ENCODE peak calls at places on chromosome 5, in seven cellular contexts. E is PC-3; Y is cardiac muscle cell; B is cardiac fibroblast; P is ascending aorta; N is CD8-positive, alpha-beta T cell; S is epithelial cell of esophagus. K is an unnamed sample.

GRCh38 chr5:149381986-149382338 is 2.9 kb upstream of the IL17B start:
- DNase-seq in E (peak), Y (peak), B (peak), P (peak), N (peak), S (peak), K (peak)

GRCh38 chr5:140253985-140254384 is 48.9 kb downstream of the PFDN1 start:
- DNase-seq in E (peak), Y (no peak), B (peak), P (no peak), N (no peak), S (peak), K (peak)

GRCh38 chr5:61673007-61673735 is 341.1 kb downstream of the ZSWIM6 start:
- DNase-seq in E (peak), Y (no peak), B (peak), P (no peak), N (no peak), S (peak), K (peak)

GRCh38 chr5:72224946-72225427 is 95.1 kb downstream of the MRPS27 start:
- DNase-seq in E (no peak), Y (no peak), B (no peak), P (no peak), N (no peak), S (no peak), K (no peak)

GRCh38 chr5:91158011-91158410 is 225.1 kb downstream of the ARRDC3 start:
- DNase-seq in E (no peak), Y (no peak), B (no peak), P (no peak), N (no peak), S (no peak), K (no peak)

GRCh38 chr5:17157916-17158529 is 59.4 kb upstream of the BASP1 start:
- DNase-seq in E (peak), Y (no peak), B (peak), P (no peak), N (no peak), S (peak), K (peak)

GRCh38 chr5:132017738-132018625 is 6.5 kb upstream of the ACSL6 start:
- DNase-seq in E (no peak), Y (no peak), B (no peak), P (peak), N (no peak), S (no peak), K (no peak)

GRCh38 chr5:32790411-32790951 is 79.4 kb downstream of the NPR3 start:
- DNase-seq in E (no peak), Y (no peak), B (peak), P (no peak), N (no peak), S (peak), K (peak)

GRCh38 chr5:127940854-127941253 is 142.7 kb upstream of the SLC12A2 start:
- DNase-seq in E (no peak), Y (no peak), B (no peak), P (no peak), N (no peak), S (no peak), K (no peak)

GRCh38 chr5:95848701-95849100 is 26.2 kb upstream of the GLRX start:
- DNase-seq in E (no peak), Y (no peak), B (peak), P (peak), N (no peak), S (no peak), K (no peak)

GRCh38 chr5:178240772-178241171 is 8.2 kb upstream of the PHYKPL start:
- DNase-seq in E (no peak), Y (no peak), B (no peak), P (no peak), N (no peak), S (no peak), K (no peak)

GRCh38 chr5:173917788-173918786 is 29.9 kb downstream of the CPEB4 start:
- DNase-seq in E (peak), Y (peak), B (peak), P (no peak), N (peak), S (peak), K (peak)

GRCh38 chr5:134813407-134813806 is 32.4 kb upstream of the C5orf24 start:
- DNase-seq in E (no peak), Y (no peak), B (no peak), P (no peak), N (no peak), S (no peak), K (no peak)

GRCh38 chr5:132476853-132477729 is 13.5 kb downstream of the IRF1 start:
- DNase-seq in E (no peak), Y (no peak), B (no peak), P (no peak), N (no peak), S (no peak), K (no peak)

GRCh38 chr5:180785794-180786221 is 16.8 kb downstream of the MGAT1 start:
- DNase-seq in E (peak), Y (peak), B (peak), P (no peak), N (no peak), S (peak), K (peak)

GRCh38 chr5:149229298-149229937 is 42.2 kb upstream of the AFAP1L1 start:
- DNase-seq in E (no peak), Y (no peak), B (no peak), P (no peak), N (no peak), S (no peak), K (no peak)

GRCh38 chr5:138438724-138439536 is at the start of gene REEP2:
- DNase-seq in E (peak), Y (peak), B (peak), P (peak), N (peak), S (peak), K (peak)

GRCh38 chr5:68159251-68159951 is 56.2 kb upstream of the PIK3R1 start:
- DNase-seq in E (no peak), Y (no peak), B (no peak), P (no peak), N (no peak), S (no peak), K (no peak)

GRCh38 chr5:126234563-126235195 is 188.5 kb upstream of the GRAMD2B start:
- DNase-seq in E (peak), Y (peak), B (peak), P (no peak), N (no peak), S (peak), K (peak)

GRCh38 chr5:31992377-31992776 is 181.7 kb downstream of the GOLPH3 start:
- DNase-seq in E (no peak), Y (no peak), B (no peak), P (no peak), N (no peak), S (no peak), K (no peak)

GRCh38 chr5:59274130-59274529 is 619.4 kb downstream of the PDE4D start:
- DNase-seq in E (no peak), Y (no peak), B (no peak), P (no peak), N (no peak), S (no peak), K (no peak)

GRCh38 chr5:44935262-44935661 is 126.5 kb downstream of the MRPS30 start:
- DNase-seq in E (peak), Y (peak), B (no peak), P (no peak), N (no peak), S (peak), K (no peak)

GRCh38 chr5:10705736-10706135 is 55.3 kb downstream of the DAP start:
- DNase-seq in E (peak), Y (no peak), B (no peak), P (no peak), N (no peak), S (peak), K (no peak)

GRCh38 chr5:17189381-17190036 is 27.9 kb upstream of the BASP1 start:
- DNase-seq in E (peak), Y (peak), B (peak), P (peak), N (peak), S (peak), K (peak)

GRCh38 chr5:103472820-103473219 is 89.8 kb downstream of the NUDT12 start:
- DNase-seq in E (peak), Y (no peak), B (peak), P (no peak), N (no peak), S (peak), K (peak)

GRCh38 chr5:88677943-88678779 is 204.8 kb downstream of the MEF2C start:
- DNase-seq in E (no peak), Y (no peak), B (no peak), P (no peak), N (no peak), S (no peak), K (no peak)

DNA sequence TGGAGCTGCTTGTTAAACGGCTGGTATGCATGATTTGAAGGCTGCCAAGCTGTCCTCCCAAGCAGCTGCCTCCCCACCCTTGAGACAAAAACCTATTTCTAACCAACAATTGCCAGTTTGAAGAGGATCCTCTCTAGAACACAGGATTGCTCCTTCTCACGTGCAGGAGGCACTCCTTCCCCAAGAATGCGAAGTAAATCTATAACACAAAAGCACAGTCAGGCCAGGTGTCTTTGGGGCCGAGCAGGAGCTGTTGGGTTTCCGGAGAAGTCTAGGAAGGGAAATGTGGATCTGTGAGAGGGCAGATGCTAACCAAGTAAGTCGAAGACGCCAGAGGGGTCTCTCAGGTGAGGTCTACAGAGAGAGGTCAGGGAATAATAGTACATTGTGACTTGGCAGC is 35.4 kb upstream of the GNPDA1 start:
- DNase-seq in E (no peak), Y (no peak), B (no peak), P (no peak), N (no peak), S (no peak), K (no peak)
- TF ChIP-seq CTCF in E (no peak), Y (no peak), B (no peak), P (no peak), N (no peak), S (peak), K (no peak)

GRCh38 chr5:73436535-73437125 is 11.9 kb downstream of the FOXD1 start:
- DNase-seq in E (no peak), Y (no peak), B (no peak), P (no peak), N (no peak), S (no peak), K (no peak)
- H3K4me3 ChIP-seq in E (peak), Y (peak), B (no peak), P (peak), N (no peak), S (peak), K (no peak)

GRCh38 chr5:69492391-69493234 is at the start of gene OCLN:
- DNase-seq in E (peak), Y (peak), B (no peak), P (peak), N (no peak), S (peak), K (no peak)
- TF ChIP-seq CTCF in E (no peak), Y (no peak), B (no peak), P (no peak), N (no peak), S (peak), K (no peak)

GRCh38 chr5:120695368-120695880 is 231.3 kb downstream of the PRR16 start:
- DNase-seq in E (no peak), Y (no peak), B (no peak), P (no peak), N (no peak), S (no peak), K (no peak)
- H3K4me3 ChIP-seq in E (no peak), Y (no peak), B (no peak), P (no peak), N (no peak), S (no peak), K (no peak)

GRCh38 chr5:159459132-159459627 is 128.9 kb upstream of the IL12B start:
- DNase-seq in E (no peak), Y (no peak), B (no peak), P (no peak), N (no peak), S (no peak), K (no peak)

GRCh38 chr5:159465604-159466003 is 135.3 kb upstream of the IL12B start:
- DNase-seq in E (no peak), Y (no peak), B (no peak), P (no peak), N (no peak), S (no peak), K (no peak)

GRCh38 chr5:159467666-159468065 is 137.4 kb upstream of the IL12B start:
- DNase-seq in E (no peak), Y (no peak), B (no peak), P (no peak), N (no peak), S (no peak), K (no peak)

GRCh38 chr5:159459951-159460538 is 129.8 kb upstream of the IL12B start:
- DNase-seq in E (peak), Y (no peak), B (peak), P (no peak), N (no peak), S (peak), K (no peak)

GRCh38 chr5:159463590-159464321 is 133.5 kb upstream of the IL12B start:
- DNase-seq in E (peak), Y (no peak), B (peak), P (no peak), N (no peak), S (peak), K (peak)
- TF ChIP-seq CTCF in E (no peak), Y (no peak), B (no peak), P (no peak), N (no peak), S (no peak), K (no peak)

DNA sequence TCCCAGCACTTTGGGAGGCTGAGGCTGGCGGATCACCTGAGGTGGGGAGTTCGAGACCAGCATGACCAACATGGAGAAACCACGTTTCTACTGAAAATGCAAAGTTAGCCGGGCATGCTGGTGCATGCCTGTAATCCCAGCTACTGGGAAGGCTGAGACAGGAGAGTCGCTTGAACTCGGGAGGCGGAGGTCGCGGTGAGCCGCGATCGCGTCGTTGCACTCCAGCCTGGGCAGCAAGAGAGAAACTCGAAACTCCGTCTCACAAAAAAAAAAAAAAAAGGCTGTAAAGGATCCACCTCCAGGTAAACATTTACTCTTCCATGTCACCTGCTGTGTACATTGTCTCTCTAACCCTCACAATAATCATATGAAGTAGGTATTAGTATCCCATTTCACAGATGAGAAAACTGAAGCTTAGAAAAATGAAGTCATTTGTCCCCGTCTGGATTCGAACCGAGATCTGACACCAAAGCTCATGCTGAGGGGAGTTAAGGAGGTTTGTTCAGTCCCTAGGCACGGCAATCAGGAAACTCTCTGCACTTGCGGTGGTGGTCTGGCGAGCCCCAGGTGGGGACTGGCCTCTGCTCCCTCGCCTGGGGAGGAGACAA is 494 bp upstream of the DOCK2 start:
- DNase-seq in E (no peak), Y (no peak), B (no peak), P (no peak), N (no peak), S (no peak), K (no peak)
- H3K4me3 ChIP-seq in E (no peak), Y (no peak), B (peak), P (peak), N (peak), S (no peak), K (peak)

DNA sequence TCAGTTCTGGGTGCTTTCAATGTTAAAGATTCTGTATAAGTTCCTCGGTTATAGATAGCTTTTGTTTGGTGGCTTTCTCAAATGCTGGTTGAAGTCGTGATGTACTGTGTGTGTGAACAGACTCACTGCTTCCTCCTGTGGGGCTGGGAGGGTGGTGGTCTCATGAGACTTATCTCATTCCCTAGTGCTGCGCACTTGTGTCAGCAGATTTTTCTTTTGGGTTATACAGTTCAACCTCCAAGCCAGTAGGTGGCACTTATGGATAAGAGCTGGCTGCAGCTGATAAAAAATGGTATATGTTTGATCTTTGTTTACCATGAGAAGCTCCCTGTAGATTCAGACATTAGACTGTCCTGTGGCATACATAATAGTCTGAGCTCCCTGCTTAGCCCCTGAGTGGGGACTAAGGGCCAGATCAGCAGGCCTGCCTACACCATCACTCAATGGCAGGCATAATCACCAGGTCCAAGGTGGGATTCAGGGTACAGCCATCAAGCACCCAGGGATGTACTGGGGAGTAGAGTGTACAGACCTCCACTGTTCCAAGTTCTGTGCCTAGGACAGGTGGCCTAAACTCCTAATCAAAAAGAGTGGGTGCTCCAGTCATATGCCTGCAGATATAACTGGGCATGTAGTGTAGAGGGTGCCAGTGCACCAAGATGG is 174.2 kb downstream of the OXCT1 start:
- DNase-seq in E (peak), Y (no peak), B (peak), P (no peak), N (no peak), S (no peak), K (no peak)
- TF ChIP-seq CTCF in E (peak), Y (peak), B (peak), P (no peak), N (no peak), S (peak), K (peak)

DNA sequence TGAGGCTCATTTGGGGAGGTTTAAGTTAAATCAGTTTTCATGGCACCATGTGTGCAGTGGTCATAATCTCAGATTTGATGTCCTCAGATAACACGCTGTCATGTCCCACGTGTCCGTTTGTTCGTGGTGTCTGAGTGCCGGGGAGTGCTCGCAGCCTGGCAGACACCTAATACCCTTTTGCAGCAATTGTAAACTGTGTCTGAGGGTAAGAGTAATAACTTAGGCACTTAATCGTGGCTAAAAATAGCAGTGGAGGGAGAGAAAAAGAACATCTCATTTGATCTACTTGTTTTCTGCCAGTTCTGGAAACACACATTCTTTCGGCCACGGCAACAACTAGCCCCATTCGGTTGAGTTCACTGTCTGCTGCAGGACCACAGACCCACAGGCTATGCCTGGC is 16.4 kb downstream of the ADCY2 start:
- DNase-seq in E (no peak), Y (no peak), B (no peak), P (no peak), N (no peak), S (no peak), K (no peak)
- H3K4me3 ChIP-seq in E (no peak), Y (no peak), B (no peak), P (no peak), N (no peak), S (no peak), K (no peak)

K was measured in fibroblast of villous mesenchyme.